ENCODE peak calls at places on chromosome 16, in five cellular contexts. J is heart left ventricle, K is stomach, T is transverse colon, L is HCT116. B is an unnamed sample. For H3K4me1, the result is how much of the 10 kb centered on the place peaks cover.

GRCh38 chr16:21186326-21186691 is 25.1 kb downstream of the ZP2 start:
- DNase-seq in T (no peak), K (no peak), J (no peak), L (no peak), B (no peak)

GRCh38 chr16:69839798-69840409 is 77.8 kb downstream of the WWP2 start:
- DNase-seq in L (no peak), T (peak), J (peak), K (peak), B (no peak)

GRCh38 chr16:83793179-83793578 is 14.6 kb upstream of the HSBP1 start:
- DNase-seq in T (no peak), K (no peak), J (no peak), L (no peak), B (no peak)

GRCh38 chr16:79814124-79814523 is 213.6 kb upstream of the MAF start:
- DNase-seq in J (no peak), T (no peak), L (no peak), K (no peak), B (no peak)

GRCh38 chr16:19595043-19595767 is 39.7 kb downstream of the VPS35L start:
- DNase-seq in J (peak), K (peak), T (no peak), L (no peak), B (no peak)

GRCh38 chr16:84810518-84811273 is 9.1 kb upstream of the CRISPLD2 start:
- DNase-seq in T (peak), L (no peak), K (no peak), J (no peak), B (no peak)

GRCh38 chr16:59179446-59180082 is 445.4 kb upstream of the GOT2 start:
- DNase-seq in T (no peak), K (no peak), J (no peak), L (no peak), B (no peak)

GRCh38 chr16:12758670-12759558 is 44.8 kb downstream of the CPPED1 start:
- DNase-seq in J (no peak), T (no peak), K (no peak), L (no peak), B (no peak)

GRCh38 chr16:74437-75318 is 2.2 kb upstream of the RHBDF1 start:
- DNase-seq in J (no peak), T (no peak), L (no peak), K (no peak), B (no peak)
- H3K4me1 ChIP-seq in J (half or more), T (half or more), L (under half), K (half or more), B (half or more)

GRCh38 chr16:65754799-65755691 is 611.4 kb upstream of the CDH5 start:
- DNase-seq in T (peak), L (no peak), J (no peak), K (no peak), B (no peak)
- H3K27ac ChIP-seq in T (no peak), L (no peak), J (no peak), K (no peak), B (no peak)

DNA sequence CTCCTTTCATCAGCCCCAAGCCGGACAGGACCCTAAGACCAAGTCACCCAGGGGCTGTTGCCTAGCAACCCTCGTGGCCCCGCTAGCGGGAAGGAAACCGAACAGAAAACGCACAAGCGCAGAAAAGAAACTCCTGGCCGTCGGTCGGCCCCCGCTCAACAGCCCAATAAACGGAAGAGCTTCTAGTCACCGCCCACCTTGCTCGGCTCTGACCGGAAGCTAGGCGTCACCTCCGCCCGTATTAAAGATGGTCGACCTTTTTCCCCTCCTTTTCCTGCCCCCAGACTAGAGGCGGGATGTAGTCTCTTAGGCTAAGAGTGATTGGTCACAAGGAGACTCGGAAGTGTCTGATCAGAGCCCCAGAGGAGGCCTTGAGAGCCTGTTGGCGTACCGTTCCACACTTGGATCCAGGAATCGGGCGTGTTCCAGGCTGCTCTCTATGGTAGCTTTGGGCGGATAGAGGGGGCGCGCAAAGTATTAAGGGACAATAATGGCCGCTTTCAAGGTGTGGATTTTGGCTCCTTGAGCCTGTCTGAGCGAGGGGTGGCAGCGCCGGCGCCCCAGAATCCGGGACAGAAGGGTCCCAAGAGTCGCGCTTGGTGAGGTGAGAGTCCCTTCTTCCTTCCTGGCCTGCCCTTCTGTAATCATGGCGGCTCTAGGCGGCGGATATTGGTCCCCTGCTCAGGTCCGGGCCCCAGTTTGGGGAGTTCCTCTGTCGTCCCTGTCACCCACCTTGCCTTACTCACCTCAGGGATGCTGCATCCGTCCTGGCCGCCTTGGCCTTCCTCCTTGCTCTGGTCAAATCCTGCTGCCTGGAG is at the start of the genes DHX38 and TXNL4B:
- DNase-seq in L (peak), T (peak), K (peak), J (peak), B (peak)
- TF ChIP-seq POLR2A in L (peak), T (peak), K (no peak), J (peak), B (no peak)

DNA sequence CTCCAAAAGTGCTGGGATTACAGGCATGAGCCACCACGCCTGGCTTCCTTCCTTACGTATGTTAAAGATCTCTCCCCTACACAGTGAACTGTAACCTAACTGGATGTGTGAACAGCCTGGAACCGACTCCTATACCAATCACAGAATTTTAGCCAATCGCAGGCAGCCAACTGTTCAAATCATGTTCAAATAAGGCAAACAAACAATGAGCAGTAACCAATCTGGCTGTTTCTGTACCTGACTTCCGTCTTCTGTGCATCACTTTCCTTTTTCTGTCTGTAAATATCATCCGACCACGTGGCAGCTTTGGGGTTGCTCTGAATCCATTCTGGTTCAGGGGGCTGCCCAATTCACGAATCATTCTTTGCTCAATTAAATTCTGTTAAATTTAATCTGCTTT is 27.5 kb downstream of the TEKT5 start:
- DNase-seq in K (no peak), L (no peak), J (no peak), T (no peak), B (no peak)
- H3K4me1 ChIP-seq in K (under half), L (under half), J (under half), T (under half), B (under half)

GRCh38 chr16:58027341-58028167 is 2.0 kb downstream of the MMP15 start:
- DNase-seq in K (peak), J (peak), T (peak), L (peak), B (no peak)
- H3K27ac ChIP-seq in K (peak), J (peak), T (peak), L (peak), B (peak)

GRCh38 chr16:48435319-48435682 is 50.1 kb upstream of the SIAH1 start:
- DNase-seq in K (no peak), T (no peak), L (no peak), J (no peak), B (no peak)
- TF ChIP-seq POLR2A in K (no peak), T (no peak), L (no peak), J (no peak), B (no peak)

GRCh38 chr16:88762941-88763340 is 22.1 kb downstream of the PIEZO1 start:
- DNase-seq in L (no peak), J (no peak), K (no peak), T (no peak), B (no peak)

GRCh38 chr16:88761143-88761534 is 23.9 kb downstream of the PIEZO1 start:
- DNase-seq in K (no peak), J (no peak), T (no peak), L (no peak), B (no peak)

GRCh38 chr16:88763502-88764053 is 21.4 kb downstream of the PIEZO1 start:
- DNase-seq in T (no peak), K (peak), J (no peak), L (no peak), B (no peak)

GRCh38 chr16:88761830-88762229 is 23.2 kb downstream of the PIEZO1 start:
- DNase-seq in J (no peak), L (no peak), K (no peak), T (peak), B (no peak)

GRCh38 chr16:88762258-88762870 is 22.7 kb downstream of the PIEZO1 start:
- DNase-seq in J (no peak), K (no peak), L (no peak), T (no peak), B (no peak)
- H3K4me1 ChIP-seq in J (under half), K (half or more), L (under half), T (half or more), B (under half)

DNA sequence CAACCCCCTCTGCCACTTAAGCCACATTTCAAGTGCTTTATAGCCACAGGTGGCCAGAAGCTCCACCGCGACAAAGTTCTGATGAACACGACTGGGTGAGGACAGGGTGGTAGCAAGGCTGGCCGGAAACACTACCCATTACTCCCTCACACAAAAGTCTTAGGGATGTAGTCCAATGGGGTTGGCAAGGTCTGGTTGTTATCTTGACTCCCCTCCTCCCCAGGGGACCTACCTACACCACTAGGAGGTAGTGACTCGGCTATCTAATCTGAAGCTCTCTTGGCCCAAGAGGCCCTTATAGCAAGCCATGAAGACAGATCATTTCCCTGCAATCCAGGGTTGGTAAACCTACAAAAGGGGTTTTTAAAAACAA is 8.4 kb downstream of the LITAFD start:
- DNase-seq in L (no peak), K (no peak), J (no peak), T (no peak), B (no peak)
- H3K27ac ChIP-seq in L (no peak), K (no peak), J (no peak), T (no peak), B (no peak)

GRCh38 chr16:87954826-87955225 is 3.6 kb downstream of the BANP start:
- DNase-seq in L (no peak), J (no peak), T (peak), K (no peak), B (no peak)
- TF ChIP-seq POLR2A in L (no peak), J (no peak), T (no peak), K (no peak), B (no peak)

B was measured in esophagus squamous epithelium.